ENCODE peak calls at places on chromosomes 12 and 14, in five cellular contexts. T is spleen, Y is right atrium auricular region, S is tibial nerve, R is epithelial cell of prostate. M is an unnamed sample.

GRCh38 chr14:74867673-74868072 is 8.3 kb downstream of the PROX2 start:
- DNase-seq in T (no peak), Y (peak; percentile 79), S (no peak), R (no peak), M (peak; percentile 72)

GRCh38 chr12:131088701-131089525 is 135.2 kb downstream of the ADGRD1 start:
- DNase-seq in T (peak; percentile 42), Y (peak; percentile 54), S (peak; percentile 12), R (no peak), M (no peak)

GRCh38 chr14:52551696-52552062 is 626 bp downstream of the TXNDC16 start:
- DNase-seq in T (no peak), Y (no peak), S (no peak), R (no peak), M (no peak)

GRCh38 chr12:11941601-11942360 is 129.0 kb upstream of the BCL2L14 start:
- DNase-seq in T (no peak), Y (no peak), S (no peak), R (peak; percentile 83), M (no peak)

GRCh38 chr14:59511916-59512530 is 27.7 kb downstream of the JKAMP start:
- DNase-seq in T (no peak), Y (no peak), S (no peak), R (no peak), M (no peak)

GRCh38 chr14:50601405-50601804 is 41.5 kb downstream of the ATL1 start:
- DNase-seq in T (no peak), Y (no peak), S (no peak), R (no peak), M (no peak)

GRCh38 chr12:18313316-18313715 is 52.0 kb downstream of the PIK3C2G start:
- DNase-seq in T (no peak), Y (no peak), S (no peak), R (no peak), M (no peak)

GRCh38 chr12:20620311-20620710 is 74.8 kb upstream of the SLCO1C1 start:
- DNase-seq in T (no peak), Y (no peak), S (no peak), R (no peak), M (no peak)

GRCh38 chr14:62253931-62254330 is 491.7 kb downstream of the SNAPC1 start:
- DNase-seq in T (no peak), Y (no peak), S (no peak), R (no peak), M (no peak)

GRCh38 chr12:4579305-4580097 is 17.5 kb downstream of the DYRK4 start:
- DNase-seq in T (no peak), Y (no peak), S (no peak), R (no peak), M (no peak)

GRCh38 chr12:43847427-43847826 is 11.5 kb downstream of the TMEM117 start:
- DNase-seq in T (no peak), Y (no peak), S (no peak), R (peak; percentile 71), M (no peak)

GRCh38 chr12:114316076-114316475 is 89.9 kb downstream of the TBX5 start:
- DNase-seq in T (no peak), Y (no peak), S (no peak), R (peak; percentile 2), M (no peak)

GRCh38 chr14:62289471-62289870 is 527.3 kb downstream of the SNAPC1 start:
- DNase-seq in T (no peak), Y (no peak), S (no peak), R (no peak), M (no peak)

GRCh38 chr12:90250766-90251165 is 542.1 kb upstream of the ATP2B1 start:
- DNase-seq in T (no peak), Y (peak; percentile 61), S (no peak), R (no peak), M (no peak)

GRCh38 chr12:109732321-109733305 is 19.0 kb downstream of the FAM222A start:
- DNase-seq in T (peak; percentile 44), Y (no peak), S (peak; percentile 12), R (no peak), M (no peak)

GRCh38 chr14:65131176-65131765 is 29.0 kb upstream of the MAX start:
- DNase-seq in T (no peak), Y (no peak), S (no peak), R (peak; percentile 95), M (no peak)

GRCh38 chr12:5432011-5432400 is at the start of gene NTF3:
- DNase-seq in T (no peak), Y (no peak), S (no peak), R (no peak), M (no peak)

GRCh38 chr12:86777335-86777734 is 521.1 kb upstream of the MGAT4C start:
- DNase-seq in T (no peak), Y (no peak), S (no peak), R (no peak), M (no peak)

GRCh38 chr12:102957339-102958050 is at the start of gene ASCL1:
- DNase-seq in T (no peak), Y (no peak), S (no peak), R (no peak), M (no peak)

GRCh38 chr14:83347874-83348273 is 1814.2 kb upstream of the SEL1L start:
- DNase-seq in T (no peak), Y (no peak), S (no peak), R (no peak), M (no peak)
- H3K27ac ChIP-seq in T (no peak overlapping the region), Y (no peak overlapping the region), S (no peak overlapping the region), R (no peak overlapping the region), M (no peak overlapping the region)

DNA sequence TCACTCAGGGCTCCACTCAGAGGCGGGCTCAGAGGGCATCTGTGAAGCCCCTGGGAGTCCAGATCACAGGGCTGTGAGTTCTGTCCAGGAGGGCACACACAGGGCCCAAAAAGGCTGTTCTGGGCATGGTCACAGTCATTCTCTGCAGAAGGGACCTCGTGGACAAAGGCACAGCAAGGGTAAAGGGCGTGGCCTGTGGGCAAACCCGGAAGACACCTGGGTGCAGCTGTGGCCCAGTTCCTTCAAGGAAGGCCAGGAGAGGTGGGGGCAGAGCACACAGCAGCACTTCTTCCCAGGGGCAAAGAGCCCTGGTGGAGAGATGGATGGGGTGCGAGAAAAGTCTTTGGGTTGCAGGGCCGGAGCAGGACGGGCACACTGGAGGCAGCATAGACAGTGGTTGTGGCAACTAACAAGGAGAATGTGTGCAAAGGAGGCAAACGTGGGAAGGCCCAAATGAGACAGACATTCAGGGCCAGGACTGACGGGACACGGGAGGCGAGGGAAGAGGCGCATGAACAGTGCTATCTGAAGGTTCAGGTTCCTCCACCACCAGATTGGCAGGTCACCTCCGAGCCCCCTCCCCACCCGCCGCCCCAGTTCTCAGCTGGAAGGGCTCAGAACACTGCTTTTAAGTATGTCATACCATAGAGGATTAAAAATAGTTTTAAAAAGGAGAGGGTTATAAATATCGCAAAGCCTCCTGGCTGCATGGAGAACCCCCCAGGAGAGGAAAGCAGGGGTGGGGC is 8.9 kb downstream of the CLMN start:
- DNase-seq in T (no peak), Y (no peak), S (no peak), R (no peak), M (no peak)
- H3K27ac ChIP-seq in T (no peak overlapping the region), Y (no peak overlapping the region), S (peak overlapping the region; percentile 98), R (no peak overlapping the region), M (no peak overlapping the region)

DNA sequence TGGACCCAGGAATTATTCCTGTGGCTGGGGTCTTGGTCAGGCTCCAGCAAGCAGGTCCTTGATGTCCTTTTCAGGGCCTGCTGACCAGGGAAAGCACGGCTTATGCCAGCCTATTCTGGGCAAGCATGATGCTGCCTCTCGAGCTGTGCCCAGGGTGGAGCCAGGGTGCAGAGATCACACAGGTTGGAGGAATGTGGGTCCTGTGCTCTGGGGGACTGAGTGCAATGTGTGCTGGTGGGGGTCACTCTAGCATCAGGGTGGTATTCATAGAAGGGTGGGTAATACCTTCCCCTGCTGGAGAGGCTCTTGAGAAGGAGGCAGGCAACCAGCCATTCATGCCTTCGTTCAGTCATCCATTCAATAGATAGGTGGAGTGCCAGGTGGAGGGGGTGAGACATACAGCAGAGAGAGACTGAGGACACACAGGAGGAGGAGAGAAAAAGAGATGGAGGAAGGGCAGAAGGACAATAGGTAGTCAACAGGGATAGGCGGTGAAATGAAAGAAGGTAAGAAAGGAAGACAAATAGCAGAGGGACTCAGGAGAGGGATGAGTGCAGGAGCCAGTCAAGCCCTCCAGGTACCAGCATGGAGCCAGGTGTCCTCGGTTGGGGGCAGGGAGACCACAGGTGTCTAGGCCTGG is 5.1 kb upstream of the ZNF385A start:
- DNase-seq in T (no peak), Y (no peak), S (no peak), R (no peak), M (no peak)
- H3K27ac ChIP-seq in T (no peak overlapping the region), Y (no peak overlapping the region), S (no peak overlapping the region), R (peak overlapping the region; percentile 90), M (no peak overlapping the region)

GRCh38 chr14:87066221-87066817 is 926.7 kb downstream of the GALC start:
- DNase-seq in T (no peak), Y (no peak), S (no peak), R (no peak), M (no peak)

GRCh38 chr14:87067061-87067460 is 925.9 kb downstream of the GALC start:
- DNase-seq in T (no peak), Y (no peak), S (no peak), R (no peak), M (no peak)

GRCh38 chr14:87063181-87063580 is 929.8 kb downstream of the GALC start:
- DNase-seq in T (no peak), Y (no peak), S (no peak), R (no peak), M (no peak)

GRCh38 chr14:87065366-87065765 is 927.6 kb downstream of the GALC start:
- DNase-seq in T (no peak), Y (no peak), S (no peak), R (no peak), M (no peak)

DNA sequence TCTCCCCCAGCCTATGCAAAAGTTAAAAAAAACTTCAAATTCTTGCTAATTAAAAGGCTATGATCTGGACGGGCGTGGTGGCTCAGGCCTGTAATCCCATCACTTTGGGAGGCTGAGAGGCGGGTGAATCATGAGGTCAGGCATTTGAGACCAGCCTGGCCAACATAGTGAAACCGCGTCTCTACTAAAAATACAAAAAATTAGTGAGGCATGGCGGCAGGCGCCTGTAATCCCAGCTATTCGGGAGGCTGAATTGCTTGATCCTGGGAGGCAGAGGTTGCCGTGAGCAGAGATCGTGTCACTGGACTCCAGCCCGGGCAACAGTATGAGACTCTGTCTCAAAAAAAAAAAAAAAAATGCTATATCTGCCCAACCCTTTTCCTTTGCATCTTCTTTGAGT is 925.4 kb downstream of the GALC start:
- DNase-seq in T (no peak), Y (no peak), S (no peak), R (no peak), M (no peak)
- H3K27ac ChIP-seq in T (no peak overlapping the region), Y (no peak overlapping the region), S (no peak overlapping the region), R (no peak overlapping the region), M (no peak overlapping the region)

GRCh38 chr14:77141592-77142288 is at the start of gene ZDHHC22:
- DNase-seq in T (no peak), Y (no peak), S (no peak), R (no peak), M (no peak)
- H3K27ac ChIP-seq in T (no peak within 1 kb of the TSS), Y (no peak within 1 kb of the TSS), S (no peak within 1 kb of the TSS), R (no peak within 1 kb of the TSS), M (no peak within 1 kb of the TSS)

DNA sequence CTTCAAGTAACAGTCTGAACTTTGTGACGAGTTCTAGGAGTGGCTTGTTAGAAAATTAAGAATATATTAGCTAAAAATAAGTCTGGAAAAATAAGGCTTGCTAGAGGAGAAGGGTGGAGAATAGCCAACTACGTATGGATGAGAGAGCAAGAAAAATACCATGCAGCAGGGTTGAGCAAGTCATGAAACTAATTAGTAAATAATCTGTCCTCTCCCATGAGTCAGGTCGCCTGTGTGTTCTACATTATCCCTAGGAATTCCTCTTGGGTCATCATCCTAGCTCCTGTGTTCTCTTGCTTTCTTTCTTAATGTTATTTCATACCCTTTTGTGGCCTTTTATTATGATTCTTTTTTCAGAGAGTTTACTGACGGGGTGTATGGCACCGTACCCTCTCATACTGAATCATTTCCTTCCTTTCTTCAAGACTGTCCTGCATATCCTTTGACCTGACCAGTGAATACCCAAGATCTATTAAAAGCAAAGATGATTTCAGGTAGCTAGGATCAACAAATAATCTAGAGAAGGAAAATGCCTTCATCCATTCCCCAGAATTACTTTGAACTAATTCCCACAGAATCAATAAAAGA is 177.2 kb upstream of the NPAS3 start:
- DNase-seq in T (no peak), Y (no peak), S (no peak), R (no peak), M (no peak)
- H3K27ac ChIP-seq in T (no peak overlapping the region), Y (no peak overlapping the region), S (no peak overlapping the region), R (no peak overlapping the region), M (peak overlapping the region; percentile 62)

M was measured in ascending aorta.